ENCODE peak calls at places on chromosomes 5 and 9, in four cellular contexts. One of them, this sample, is unnamed.

GRCh38 chr5:174273325-174273724 is 227.8 kb downstream of the NSG2 start:
- DNase-seq in fibroblast of pulmonary artery: no peak
- DNase-seq in activated T-cell treated with anti-CD3 and anti-CD28 coated beads for 1 hour: no peak
- DNase-seq in ascending aorta: no peak
- DNase-seq in this sample: no peak

GRCh38 chr5:179345429-179346321 is at the start of gene ADAMTS2:
- DNase-seq in fibroblast of pulmonary artery: peak
- DNase-seq in activated T-cell treated with anti-CD3 and anti-CD28 coated beads for 1 hour: no peak
- DNase-seq in ascending aorta: peak
- DNase-seq in this sample: peak

GRCh38 chr5:76790632-76791290 is 28.1 kb upstream of the F2RL1 start:
- DNase-seq in fibroblast of pulmonary artery: peak
- DNase-seq in activated T-cell treated with anti-CD3 and anti-CD28 coated beads for 1 hour: no peak
- DNase-seq in ascending aorta: peak
- DNase-seq in this sample: no peak

GRCh38 chr5:160311491-160312138 is 749 bp downstream of the CCNJL start:
- DNase-seq in ascending aorta: no peak
- DNase-seq in activated T-cell treated with anti-CD3 and anti-CD28 coated beads for 1 hour: no peak
- DNase-seq in fibroblast of pulmonary artery: peak
- DNase-seq in this sample: peak

GRCh38 chr9:120944434-120945125 is 18.0 kb upstream of the TRAF1 start:
- DNase-seq in activated T-cell treated with anti-CD3 and anti-CD28 coated beads for 1 hour: no peak
- DNase-seq in fibroblast of pulmonary artery: no peak
- DNase-seq in ascending aorta: no peak
- DNase-seq in this sample: no peak

GRCh38 chr9:114856942-114857315 is 51.1 kb upstream of the TNFSF15 start:
- DNase-seq in fibroblast of pulmonary artery: no peak
- DNase-seq in ascending aorta: no peak
- DNase-seq in activated T-cell treated with anti-CD3 and anti-CD28 coated beads for 1 hour: no peak
- DNase-seq in this sample: no peak

GRCh38 chr9:4665357-4665756 is 923 bp downstream of the SPATA6L start:
- DNase-seq in fibroblast of pulmonary artery: peak
- DNase-seq in activated T-cell treated with anti-CD3 and anti-CD28 coated beads for 1 hour: no peak
- DNase-seq in ascending aorta: no peak
- DNase-seq in this sample: no peak

GRCh38 chr9:87115790-87116189 is 168.5 kb upstream of the GAS1 start:
- DNase-seq in fibroblast of pulmonary artery: no peak
- DNase-seq in activated T-cell treated with anti-CD3 and anti-CD28 coated beads for 1 hour: no peak
- DNase-seq in ascending aorta: no peak
- DNase-seq in this sample: no peak

GRCh38 chr9:9790216-9790872 is 822.5 kb downstream of the PTPRD start:
- DNase-seq in activated T-cell treated with anti-CD3 and anti-CD28 coated beads for 1 hour: no peak
- DNase-seq in fibroblast of pulmonary artery: peak
- DNase-seq in ascending aorta: no peak
- DNase-seq in this sample: no peak

GRCh38 chr5:170262061-170262764 is 29.4 kb downstream of the C5orf58 start:
- DNase-seq in ascending aorta: no peak
- DNase-seq in activated T-cell treated with anti-CD3 and anti-CD28 coated beads for 1 hour: no peak
- DNase-seq in fibroblast of pulmonary artery: no peak
- DNase-seq in this sample: no peak

GRCh38 chr5:39341934-39342333 is 22.4 kb downstream of the C9 start:
- DNase-seq in activated T-cell treated with anti-CD3 and anti-CD28 coated beads for 1 hour: no peak
- DNase-seq in ascending aorta: no peak
- DNase-seq in fibroblast of pulmonary artery: no peak
- DNase-seq in this sample: no peak

GRCh38 chr5:30866142-30866541 is 327.3 kb upstream of the CDH6 start:
- DNase-seq in activated T-cell treated with anti-CD3 and anti-CD28 coated beads for 1 hour: no peak
- DNase-seq in fibroblast of pulmonary artery: peak
- DNase-seq in ascending aorta: no peak
- DNase-seq in this sample: no peak

GRCh38 chr5:50547303-50547702 is 106.2 kb upstream of the EMB start:
- DNase-seq in ascending aorta: no peak
- DNase-seq in activated T-cell treated with anti-CD3 and anti-CD28 coated beads for 1 hour: no peak
- DNase-seq in fibroblast of pulmonary artery: no peak
- DNase-seq in this sample: no peak

GRCh38 chr5:131379071-131379538 is 115.3 kb downstream of the CDC42SE2 start:
- DNase-seq in activated T-cell treated with anti-CD3 and anti-CD28 coated beads for 1 hour: no peak
- DNase-seq in fibroblast of pulmonary artery: peak
- DNase-seq in ascending aorta: no peak
- DNase-seq in this sample: no peak

GRCh38 chr5:68848086-68848485 is 245.7 kb upstream of the SLC30A5 start:
- DNase-seq in fibroblast of pulmonary artery: peak
- DNase-seq in activated T-cell treated with anti-CD3 and anti-CD28 coated beads for 1 hour: no peak
- DNase-seq in ascending aorta: no peak
- DNase-seq in this sample: no peak

GRCh38 chr9:124695280-124695890 is 75.7 kb downstream of the NR6A1 start:
- DNase-seq in ascending aorta: no peak
- DNase-seq in fibroblast of pulmonary artery: no peak
- DNase-seq in activated T-cell treated with anti-CD3 and anti-CD28 coated beads for 1 hour: no peak
- DNase-seq in this sample: no peak

GRCh38 chr9:92635760-92636159 is 34.2 kb downstream of the IPPK start:
- DNase-seq in activated T-cell treated with anti-CD3 and anti-CD28 coated beads for 1 hour: no peak
- DNase-seq in ascending aorta: peak
- DNase-seq in fibroblast of pulmonary artery: no peak
- DNase-seq in this sample: no peak

GRCh38 chr5:53884844-53885243 is 324.4 kb downstream of the NDUFS4 start:
- DNase-seq in ascending aorta: no peak
- DNase-seq in fibroblast of pulmonary artery: no peak
- DNase-seq in activated T-cell treated with anti-CD3 and anti-CD28 coated beads for 1 hour: no peak
- DNase-seq in this sample: no peak

GRCh38 chr5:170293273-170293672 is 4.3 kb downstream of the LCP2 start:
- DNase-seq in fibroblast of pulmonary artery: no peak
- DNase-seq in activated T-cell treated with anti-CD3 and anti-CD28 coated beads for 1 hour: no peak
- DNase-seq in ascending aorta: no peak
- DNase-seq in this sample: no peak

GRCh38 chr5:1652873-1653707 is 129.3 kb upstream of the LPCAT1 start:
- DNase-seq in fibroblast of pulmonary artery: no peak
- DNase-seq in activated T-cell treated with anti-CD3 and anti-CD28 coated beads for 1 hour: no peak
- DNase-seq in ascending aorta: peak
- DNase-seq in this sample: peak